ENCODE peak calls at places on chromosomes 3 and 15, in four cellular contexts. One of them, this sample, is unnamed.

GRCh38 chr3:187743195-187744141 is 1.8 kb downstream of the BCL6 start:
- DNase-seq in ovary: peak; percentile 82
- DNase-seq in H1: peak; percentile 54
- DNase-seq in testis: peak; percentile 79
- DNase-seq in this sample: no peak

GRCh38 chr15:92808611-92809063 is 91.5 kb upstream of the CHD2 start:
- DNase-seq in ovary: peak; percentile 66
- DNase-seq in H1: no peak
- DNase-seq in testis: no peak
- DNase-seq in this sample: no peak

GRCh38 chr3:144556392-144556791 is 584.8 kb downstream of the DIPK2A start:
- DNase-seq in ovary: no peak
- DNase-seq in H1: no peak
- DNase-seq in testis: no peak
- DNase-seq in this sample: peak; percentile 17

GRCh38 chr3:27521179-27521871 is 37.1 kb upstream of the SLC4A7 start:
- DNase-seq in ovary: no peak
- DNase-seq in H1: no peak
- DNase-seq in testis: no peak
- DNase-seq in this sample: no peak

GRCh38 chr15:92882697-92883642 is 17.2 kb upstream of the CHD2 start:
- DNase-seq in ovary: peak; percentile 49
- DNase-seq in H1: no peak
- DNase-seq in testis: no peak
- DNase-seq in this sample: no peak

GRCh38 chr3:164748626-164749025 is 329.7 kb downstream of the SI start:
- DNase-seq in ovary: no peak
- DNase-seq in H1: no peak
- DNase-seq in testis: no peak
- DNase-seq in this sample: no peak

GRCh38 chr15:72979754-72980153 is 72.5 kb upstream of the NEO1 start:
- DNase-seq in ovary: no peak
- DNase-seq in H1: no peak
- DNase-seq in testis: no peak
- DNase-seq in this sample: no peak

GRCh38 chr3:43496740-43497375 is 125.0 kb downstream of the ANO10 start:
- DNase-seq in ovary: no peak
- DNase-seq in H1: no peak
- DNase-seq in testis: no peak
- DNase-seq in this sample: no peak

GRCh38 chr3:105347625-105348302 is 18.9 kb upstream of the ALCAM start:
- DNase-seq in ovary: no peak
- DNase-seq in H1: no peak
- DNase-seq in testis: no peak
- DNase-seq in this sample: no peak

GRCh38 chr15:26102365-26102764 is 239.2 kb upstream of the ATP10A start:
- DNase-seq in ovary: no peak
- DNase-seq in H1: peak; percentile 40
- DNase-seq in testis: no peak
- DNase-seq in this sample: no peak

GRCh38 chr15:85753791-85754452 is 40.8 kb downstream of the KLHL25 start:
- DNase-seq in ovary: peak; percentile 9
- DNase-seq in H1: no peak
- DNase-seq in testis: no peak
- DNase-seq in this sample: no peak

GRCh38 chr3:143847787-143848631 is at the start of gene SLC9A9:
- DNase-seq in ovary: peak; percentile 26
- DNase-seq in H1: no peak
- DNase-seq in testis: peak; percentile 62
- DNase-seq in this sample: peak; percentile 16

GRCh38 chr3:11381563-11381962 is 109.4 kb downstream of the ATG7 start:
- DNase-seq in ovary: no peak
- DNase-seq in H1: no peak
- DNase-seq in testis: no peak
- DNase-seq in this sample: no peak

GRCh38 chr15:79003301-79003700 is 58.5 kb upstream of the CTSH start:
- DNase-seq in ovary: no peak
- DNase-seq in H1: no peak
- DNase-seq in testis: no peak
- DNase-seq in this sample: peak; percentile 44

GRCh38 chr3:58215317-58216025 is 4.7 kb upstream of the DNASE1L3 start:
- DNase-seq in ovary: no peak
- DNase-seq in H1: no peak
- DNase-seq in testis: no peak
- DNase-seq in this sample: no peak

GRCh38 chr3:172129868-172130751 is 90.7 kb downstream of the FNDC3B start:
- DNase-seq in ovary: peak; percentile 95
- DNase-seq in H1: no peak
- DNase-seq in testis: peak; percentile 58
- DNase-seq in this sample: peak; percentile 67

GRCh38 chr3:51945031-51945840 is 3.1 kb downstream of the PARP3 start:
- DNase-seq in ovary: peak; percentile 17
- DNase-seq in H1: no peak
- DNase-seq in testis: no peak
- DNase-seq in this sample: no peak

GRCh38 chr15:50257206-50257735 is 8.3 kb downstream of the HDC start:
- DNase-seq in ovary: no peak
- DNase-seq in H1: peak; percentile 28
- DNase-seq in testis: no peak
- DNase-seq in this sample: no peak

GRCh38 chr3:127064391-127065137 is 81.6 kb downstream of the PLXNA1 start:
- DNase-seq in ovary: no peak
- DNase-seq in H1: no peak
- DNase-seq in testis: no peak
- DNase-seq in this sample: peak; percentile 66

DNA sequence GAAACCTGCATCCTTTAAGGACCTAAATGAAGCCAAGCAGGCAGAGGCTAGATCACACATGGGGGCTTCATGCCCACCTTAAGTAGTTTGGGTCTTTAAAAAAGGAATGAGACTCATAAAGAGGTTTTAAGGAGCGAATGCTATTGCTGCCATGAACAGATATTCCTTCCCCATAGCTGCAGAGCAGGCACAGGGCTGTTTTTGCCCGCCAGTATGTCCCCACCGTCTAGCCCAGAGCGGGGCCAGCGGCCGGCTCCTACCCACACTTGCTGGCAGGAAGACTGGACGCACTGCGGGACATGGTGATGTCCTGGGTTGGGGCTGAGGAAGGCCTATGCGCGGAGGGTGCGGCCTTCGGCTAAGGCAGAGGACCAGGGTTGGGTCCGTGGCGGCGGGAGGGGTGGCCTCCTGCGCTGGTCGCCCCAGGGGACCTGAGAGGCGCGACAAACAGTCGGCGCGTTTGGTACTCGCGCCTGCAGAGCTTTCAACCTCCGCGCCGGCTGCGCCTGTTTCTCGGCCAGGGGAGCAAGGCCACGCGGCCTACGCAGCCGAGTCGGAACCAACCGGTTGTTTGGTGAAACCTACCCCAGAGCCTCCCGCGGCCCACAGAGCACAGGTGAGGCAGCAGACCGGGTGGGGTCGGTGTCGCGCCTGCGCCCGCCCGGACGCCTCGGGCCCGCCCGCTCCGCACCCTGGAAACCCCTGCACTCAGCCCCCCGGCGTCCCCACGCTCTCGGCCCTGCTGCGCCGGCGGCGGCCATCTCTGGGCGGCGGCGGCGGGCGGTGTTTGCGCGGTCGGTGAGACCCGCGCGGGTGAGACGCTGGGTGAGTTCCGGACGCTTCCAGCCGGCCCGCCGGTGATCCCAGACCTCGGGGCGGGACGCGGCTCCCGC is at the start of gene FAIM:
- DNase-seq in ovary: peak; percentile 70
- DNase-seq in H1: peak; percentile 82
- DNase-seq in testis: peak; percentile 75
- DNase-seq in this sample: peak; percentile 40
- TF ChIP-seq POLR2A in ovary: peak; percentile 22
- TF ChIP-seq POLR2A in H1: no peak
- TF ChIP-seq POLR2A in testis: no peak
- TF ChIP-seq POLR2A in this sample: peak; percentile 10

GRCh38 chr3:42162462-42162861 is 71.3 kb downstream of the TRAK1 start:
- DNase-seq in ovary: no peak
- DNase-seq in H1: no peak
- DNase-seq in testis: no peak
- DNase-seq in this sample: no peak

GRCh38 chr3:42159147-42159546 is 68.0 kb downstream of the TRAK1 start:
- DNase-seq in ovary: no peak
- DNase-seq in H1: no peak
- DNase-seq in testis: no peak
- DNase-seq in this sample: no peak

GRCh38 chr3:42161050-42161935 is 70.1 kb downstream of the TRAK1 start:
- DNase-seq in ovary: no peak
- DNase-seq in H1: no peak
- DNase-seq in testis: no peak
- DNase-seq in this sample: peak; percentile 33

GRCh38 chr3:42157915-42158538 is 66.9 kb downstream of the TRAK1 start:
- DNase-seq in ovary: no peak
- DNase-seq in H1: no peak
- DNase-seq in testis: no peak
- DNase-seq in this sample: no peak

GRCh38 chr3:42159706-42160472 is 68.7 kb downstream of the TRAK1 start:
- DNase-seq in ovary: no peak
- DNase-seq in H1: peak; percentile 82
- DNase-seq in testis: peak; percentile 65
- DNase-seq in this sample: no peak
- TF ChIP-seq POLR2A in ovary: no peak
- TF ChIP-seq POLR2A in H1: no peak
- TF ChIP-seq POLR2A in testis: no peak
- TF ChIP-seq POLR2A in this sample: no peak

GRCh38 chr3:111733154-111733553 is 125.9 kb upstream of the PHLDB2 start:
- DNase-seq in ovary: no peak
- DNase-seq in H1: no peak
- DNase-seq in testis: no peak
- DNase-seq in this sample: no peak
- TF ChIP-seq POLR2A in ovary: no peak
- TF ChIP-seq POLR2A in H1: no peak
- TF ChIP-seq POLR2A in testis: no peak
- TF ChIP-seq POLR2A in this sample: no peak

GRCh38 chr3:4749567-4750002 is 229.7 kb upstream of the BHLHE40 start:
- DNase-seq in ovary: no peak
- DNase-seq in H1: no peak
- DNase-seq in testis: no peak
- DNase-seq in this sample: no peak
- TF ChIP-seq POLR2A in ovary: no peak
- TF ChIP-seq POLR2A in H1: no peak
- TF ChIP-seq POLR2A in testis: no peak
- TF ChIP-seq POLR2A in this sample: no peak

This sample was measured in H54.